ENCODE peak calls at places on chromosomes 6 and 20, in nine cellular contexts. One of them, this sample, is unnamed.
A peak's percentile ranks its signal among the peaks of the same experiment; 100 is the strongest.

GRCh38 chr20:49132995-49133451 is 55.1 kb downstream of the STAU1 start:
- DNase-seq in left ventricle myocardium superior: no peak
- DNase-seq in WERI-Rb-1: no peak
- DNase-seq in transverse colon: no peak
- DNase-seq in cardiac muscle cell: peak; percentile 72
- DNase-seq in CD8-positive, alpha-beta T cell: no peak
- DNase-seq in T follicular helper cell: peak; percentile 3
- DNase-seq in activated T-cell treated with anti-CD3 and anti-CD28 coated beads, Interleukin-2, amount 50 U/mL, for 24 hours: no peak
- DNase-seq in stomach: no peak
- DNase-seq in this sample: no peak

GRCh38 chr6:148177589-148178233 is 164.9 kb upstream of the SASH1 start:
- DNase-seq in left ventricle myocardium superior: peak; percentile 84
- DNase-seq in WERI-Rb-1: peak; percentile 64
- DNase-seq in transverse colon: peak; percentile 70
- DNase-seq in cardiac muscle cell: peak; percentile 54
- DNase-seq in CD8-positive, alpha-beta T cell: no peak
- DNase-seq in T follicular helper cell: no peak
- DNase-seq in activated T-cell treated with anti-CD3 and anti-CD28 coated beads, Interleukin-2, amount 50 U/mL, for 24 hours: peak; percentile 47
- DNase-seq in stomach: peak; percentile 79
- DNase-seq in this sample: no peak

GRCh38 chr20:3777726-3778629 is 3.3 kb downstream of the SPEF1 start:
- DNase-seq in left ventricle myocardium superior: peak; percentile 82
- DNase-seq in WERI-Rb-1: peak; percentile 66
- DNase-seq in transverse colon: peak; percentile 69
- DNase-seq in cardiac muscle cell: peak; percentile 37
- DNase-seq in CD8-positive, alpha-beta T cell: no peak
- DNase-seq in T follicular helper cell: no peak
- DNase-seq in activated T-cell treated with anti-CD3 and anti-CD28 coated beads, Interleukin-2, amount 50 U/mL, for 24 hours: peak; percentile 79
- DNase-seq in stomach: peak; percentile 62
- DNase-seq in this sample: no peak

GRCh38 chr6:170058878-170059485 is 231.9 kb downstream of the DLL1 start:
- DNase-seq in left ventricle myocardium superior: no peak
- DNase-seq in WERI-Rb-1: no peak
- DNase-seq in transverse colon: peak; percentile 4
- DNase-seq in cardiac muscle cell: no peak
- DNase-seq in CD8-positive, alpha-beta T cell: no peak
- DNase-seq in T follicular helper cell: no peak
- DNase-seq in activated T-cell treated with anti-CD3 and anti-CD28 coated beads, Interleukin-2, amount 50 U/mL, for 24 hours: peak; percentile 16
- DNase-seq in stomach: peak; percentile 16
- DNase-seq in this sample: no peak

GRCh38 chr20:13821876-13822275 is 37.0 kb downstream of the NDUFAF5 start:
- DNase-seq in left ventricle myocardium superior: no peak
- DNase-seq in WERI-Rb-1: no peak
- DNase-seq in transverse colon: no peak
- DNase-seq in cardiac muscle cell: no peak
- DNase-seq in CD8-positive, alpha-beta T cell: no peak
- DNase-seq in T follicular helper cell: no peak
- DNase-seq in activated T-cell treated with anti-CD3 and anti-CD28 coated beads, Interleukin-2, amount 50 U/mL, for 24 hours: no peak
- DNase-seq in stomach: no peak
- DNase-seq in this sample: no peak

GRCh38 chr6:152642578-152643375 is 5.6 kb upstream of the SYNE1 start:
- DNase-seq in left ventricle myocardium superior: peak; percentile 61
- DNase-seq in WERI-Rb-1: peak; percentile 67
- DNase-seq in transverse colon: no peak
- DNase-seq in cardiac muscle cell: peak; percentile 77
- DNase-seq in CD8-positive, alpha-beta T cell: peak; percentile 4
- DNase-seq in T follicular helper cell: no peak
- DNase-seq in activated T-cell treated with anti-CD3 and anti-CD28 coated beads, Interleukin-2, amount 50 U/mL, for 24 hours: peak; percentile 37
- DNase-seq in stomach: peak; percentile 78
- DNase-seq in this sample: no peak

GRCh38 chr6:158226655-158227512 is 58.7 kb downstream of the GTF2H5 start:
- DNase-seq in left ventricle myocardium superior: no peak
- DNase-seq in WERI-Rb-1: no peak
- DNase-seq in transverse colon: peak; percentile 41
- DNase-seq in cardiac muscle cell: no peak
- DNase-seq in CD8-positive, alpha-beta T cell: no peak
- DNase-seq in T follicular helper cell: no peak
- DNase-seq in activated T-cell treated with anti-CD3 and anti-CD28 coated beads, Interleukin-2, amount 50 U/mL, for 24 hours: no peak
- DNase-seq in stomach: no peak
- DNase-seq in this sample: no peak

GRCh38 chr20:5844063-5844681 is 94.0 kb downstream of the SHLD1 start:
- DNase-seq in left ventricle myocardium superior: no peak
- DNase-seq in WERI-Rb-1: no peak
- DNase-seq in transverse colon: no peak
- DNase-seq in cardiac muscle cell: no peak
- DNase-seq in CD8-positive, alpha-beta T cell: no peak
- DNase-seq in T follicular helper cell: peak; percentile 27
- DNase-seq in activated T-cell treated with anti-CD3 and anti-CD28 coated beads, Interleukin-2, amount 50 U/mL, for 24 hours: peak; percentile 71
- DNase-seq in stomach: no peak
- DNase-seq in this sample: no peak

GRCh38 chr6:168150551-168151444 is 71.8 kb upstream of the FRMD1 start:
- DNase-seq in left ventricle myocardium superior: no peak
- DNase-seq in WERI-Rb-1: peak; percentile 75
- DNase-seq in transverse colon: peak; percentile 33
- DNase-seq in cardiac muscle cell: peak; percentile 47
- DNase-seq in CD8-positive, alpha-beta T cell: no peak
- DNase-seq in T follicular helper cell: no peak
- DNase-seq in activated T-cell treated with anti-CD3 and anti-CD28 coated beads, Interleukin-2, amount 50 U/mL, for 24 hours: no peak
- DNase-seq in stomach: no peak
- DNase-seq in this sample: no peak

GRCh38 chr20:51144476-51144875 is 121.6 kb upstream of the KCNG1 start:
- DNase-seq in left ventricle myocardium superior: no peak
- DNase-seq in WERI-Rb-1: no peak
- DNase-seq in transverse colon: no peak
- DNase-seq in cardiac muscle cell: no peak
- DNase-seq in CD8-positive, alpha-beta T cell: no peak
- DNase-seq in T follicular helper cell: no peak
- DNase-seq in activated T-cell treated with anti-CD3 and anti-CD28 coated beads, Interleukin-2, amount 50 U/mL, for 24 hours: no peak
- DNase-seq in stomach: no peak
- DNase-seq in this sample: no peak

GRCh38 chr20:9555781-9556180 is 41.4 kb downstream of the LAMP5 start:
- DNase-seq in left ventricle myocardium superior: no peak
- DNase-seq in WERI-Rb-1: no peak
- DNase-seq in transverse colon: no peak
- DNase-seq in cardiac muscle cell: no peak
- DNase-seq in CD8-positive, alpha-beta T cell: no peak
- DNase-seq in T follicular helper cell: no peak
- DNase-seq in activated T-cell treated with anti-CD3 and anti-CD28 coated beads, Interleukin-2, amount 50 U/mL, for 24 hours: no peak
- DNase-seq in stomach: no peak
- DNase-seq in this sample: no peak

GRCh38 chr6:107871981-107872380 is 47.9 kb upstream of the SCML4 start:
- DNase-seq in left ventricle myocardium superior: no peak
- DNase-seq in WERI-Rb-1: no peak
- DNase-seq in transverse colon: no peak
- DNase-seq in cardiac muscle cell: no peak
- DNase-seq in CD8-positive, alpha-beta T cell: no peak
- DNase-seq in T follicular helper cell: no peak
- DNase-seq in activated T-cell treated with anti-CD3 and anti-CD28 coated beads, Interleukin-2, amount 50 U/mL, for 24 hours: no peak
- DNase-seq in stomach: no peak
- DNase-seq in this sample: no peak

GRCh38 chr6:72466971-72467566 is 154.8 kb upstream of the KCNQ5 start:
- DNase-seq in left ventricle myocardium superior: no peak
- DNase-seq in WERI-Rb-1: no peak
- DNase-seq in transverse colon: no peak
- DNase-seq in cardiac muscle cell: no peak
- DNase-seq in CD8-positive, alpha-beta T cell: no peak
- DNase-seq in T follicular helper cell: no peak
- DNase-seq in activated T-cell treated with anti-CD3 and anti-CD28 coated beads, Interleukin-2, amount 50 U/mL, for 24 hours: no peak
- DNase-seq in stomach: no peak
- DNase-seq in this sample: no peak

GRCh38 chr6:12472601-12473038 is 182.5 kb downstream of the EDN1 start:
- DNase-seq in left ventricle myocardium superior: peak; percentile 53
- DNase-seq in WERI-Rb-1: no peak
- DNase-seq in transverse colon: no peak
- DNase-seq in cardiac muscle cell: no peak
- DNase-seq in CD8-positive, alpha-beta T cell: no peak
- DNase-seq in T follicular helper cell: no peak
- DNase-seq in activated T-cell treated with anti-CD3 and anti-CD28 coated beads, Interleukin-2, amount 50 U/mL, for 24 hours: no peak
- DNase-seq in stomach: no peak
- DNase-seq in this sample: no peak

GRCh38 chr6:157246048-157246630 is 77.2 kb downstream of the TMEM242 start:
- DNase-seq in left ventricle myocardium superior: no peak
- DNase-seq in WERI-Rb-1: no peak
- DNase-seq in transverse colon: no peak
- DNase-seq in cardiac muscle cell: no peak
- DNase-seq in CD8-positive, alpha-beta T cell: no peak
- DNase-seq in T follicular helper cell: no peak
- DNase-seq in activated T-cell treated with anti-CD3 and anti-CD28 coated beads, Interleukin-2, amount 50 U/mL, for 24 hours: no peak
- DNase-seq in stomach: no peak
- DNase-seq in this sample: no peak

GRCh38 chr20:16066571-16066970 is 506.7 kb downstream of the KIF16B start:
- DNase-seq in left ventricle myocardium superior: no peak
- DNase-seq in WERI-Rb-1: no peak
- DNase-seq in transverse colon: no peak
- DNase-seq in cardiac muscle cell: no peak
- DNase-seq in CD8-positive, alpha-beta T cell: no peak
- DNase-seq in T follicular helper cell: no peak
- DNase-seq in activated T-cell treated with anti-CD3 and anti-CD28 coated beads, Interleukin-2, amount 50 U/mL, for 24 hours: no peak
- DNase-seq in stomach: no peak
- DNase-seq in this sample: no peak

GRCh38 chr20:43681468-43681942 is 14.6 kb downstream of the MYBL2 start:
- DNase-seq in left ventricle myocardium superior: no peak
- DNase-seq in WERI-Rb-1: peak; percentile 30
- DNase-seq in transverse colon: peak; percentile 25
- DNase-seq in cardiac muscle cell: peak; percentile 30
- DNase-seq in CD8-positive, alpha-beta T cell: no peak
- DNase-seq in T follicular helper cell: no peak
- DNase-seq in activated T-cell treated with anti-CD3 and anti-CD28 coated beads, Interleukin-2, amount 50 U/mL, for 24 hours: no peak
- DNase-seq in stomach: no peak
- DNase-seq in this sample: peak; percentile 56

GRCh38 chr6:7106752-7107577 is 796 bp upstream of the RREB1 start:
- DNase-seq in left ventricle myocardium superior: peak; percentile 50
- DNase-seq in WERI-Rb-1: peak; percentile 86
- DNase-seq in transverse colon: peak; percentile 58
- DNase-seq in cardiac muscle cell: no peak
- DNase-seq in CD8-positive, alpha-beta T cell: peak; percentile 39
- DNase-seq in T follicular helper cell: peak; percentile 57
- DNase-seq in activated T-cell treated with anti-CD3 and anti-CD28 coated beads, Interleukin-2, amount 50 U/mL, for 24 hours: peak; percentile 82
- DNase-seq in stomach: no peak
- DNase-seq in this sample: peak; percentile 65

GRCh38 chr6:47027315-47027714 is 14.8 kb downstream of the ADGRF1 start:
- DNase-seq in left ventricle myocardium superior: no peak
- DNase-seq in WERI-Rb-1: no peak
- DNase-seq in transverse colon: no peak
- DNase-seq in cardiac muscle cell: no peak
- DNase-seq in CD8-positive, alpha-beta T cell: no peak
- DNase-seq in T follicular helper cell: no peak
- DNase-seq in activated T-cell treated with anti-CD3 and anti-CD28 coated beads, Interleukin-2, amount 50 U/mL, for 24 hours: no peak
- DNase-seq in stomach: no peak
- DNase-seq in this sample: no peak

GRCh38 chr20:36860811-36861624 is 14.9 kb upstream of the TLDC2 start:
- DNase-seq in left ventricle myocardium superior: no peak
- DNase-seq in WERI-Rb-1: no peak
- DNase-seq in transverse colon: no peak
- DNase-seq in cardiac muscle cell: no peak
- DNase-seq in CD8-positive, alpha-beta T cell: no peak
- DNase-seq in T follicular helper cell: no peak
- DNase-seq in activated T-cell treated with anti-CD3 and anti-CD28 coated beads, Interleukin-2, amount 50 U/mL, for 24 hours: no peak
- DNase-seq in stomach: no peak
- DNase-seq in this sample: no peak

GRCh38 chr6:46925563-46926253 is 4.0 kb upstream of the ADGRF5 start:
- DNase-seq in left ventricle myocardium superior: no peak
- DNase-seq in WERI-Rb-1: no peak
- DNase-seq in transverse colon: no peak
- DNase-seq in cardiac muscle cell: no peak
- DNase-seq in CD8-positive, alpha-beta T cell: no peak
- DNase-seq in T follicular helper cell: no peak
- DNase-seq in activated T-cell treated with anti-CD3 and anti-CD28 coated beads, Interleukin-2, amount 50 U/mL, for 24 hours: no peak
- DNase-seq in stomach: peak; percentile 77
- DNase-seq in this sample: no peak

GRCh38 chr20:64119301-64119680 is 11.9 kb upstream of the NPBWR2 start:
- DNase-seq in left ventricle myocardium superior: no peak
- DNase-seq in WERI-Rb-1: no peak
- DNase-seq in transverse colon: no peak
- DNase-seq in cardiac muscle cell: no peak
- DNase-seq in CD8-positive, alpha-beta T cell: no peak
- DNase-seq in T follicular helper cell: no peak
- DNase-seq in activated T-cell treated with anti-CD3 and anti-CD28 coated beads, Interleukin-2, amount 50 U/mL, for 24 hours: peak; percentile 33
- DNase-seq in stomach: no peak
- DNase-seq in this sample: no peak

GRCh38 chr6:15905488-15906392 is 223.1 kb upstream of the MYLIP start:
- DNase-seq in left ventricle myocardium superior: no peak
- DNase-seq in WERI-Rb-1: no peak
- DNase-seq in transverse colon: no peak
- DNase-seq in cardiac muscle cell: peak; percentile 18
- DNase-seq in CD8-positive, alpha-beta T cell: no peak
- DNase-seq in T follicular helper cell: no peak
- DNase-seq in activated T-cell treated with anti-CD3 and anti-CD28 coated beads, Interleukin-2, amount 50 U/mL, for 24 hours: no peak
- DNase-seq in stomach: no peak
- DNase-seq in this sample: no peak

GRCh38 chr6:129789974-129790373 is 71.1 kb downstream of the TMEM244 start:
- DNase-seq in left ventricle myocardium superior: no peak
- DNase-seq in WERI-Rb-1: no peak
- DNase-seq in transverse colon: no peak
- DNase-seq in cardiac muscle cell: no peak
- DNase-seq in CD8-positive, alpha-beta T cell: no peak
- DNase-seq in T follicular helper cell: no peak
- DNase-seq in activated T-cell treated with anti-CD3 and anti-CD28 coated beads, Interleukin-2, amount 50 U/mL, for 24 hours: no peak
- DNase-seq in stomach: no peak
- DNase-seq in this sample: no peak

GRCh38 chr6:35042451-35042850 is 98.7 kb downstream of the TCP11 start:
- DNase-seq in left ventricle myocardium superior: no peak
- DNase-seq in WERI-Rb-1: no peak
- DNase-seq in transverse colon: no peak
- DNase-seq in cardiac muscle cell: no peak
- DNase-seq in CD8-positive, alpha-beta T cell: no peak
- DNase-seq in T follicular helper cell: no peak
- DNase-seq in activated T-cell treated with anti-CD3 and anti-CD28 coated beads, Interleukin-2, amount 50 U/mL, for 24 hours: no peak
- DNase-seq in stomach: no peak
- DNase-seq in this sample: no peak

GRCh38 chr20:13819885-13820645 is 35.2 kb downstream of the NDUFAF5 start:
- DNase-seq in left ventricle myocardium superior: no peak
- DNase-seq in WERI-Rb-1: no peak
- DNase-seq in transverse colon: no peak
- DNase-seq in cardiac muscle cell: peak; percentile 71
- DNase-seq in CD8-positive, alpha-beta T cell: no peak
- DNase-seq in T follicular helper cell: no peak
- DNase-seq in activated T-cell treated with anti-CD3 and anti-CD28 coated beads, Interleukin-2, amount 50 U/mL, for 24 hours: peak; percentile 36
- DNase-seq in stomach: peak; percentile 29
- DNase-seq in this sample: peak; percentile 11

This sample was measured in memory B cell.